ENCODE peak calls at places on chromosome 3, in five cellular contexts. U is left lung, R is stomach, V is sigmoid colon, C is fibroblast of lung. F is an unnamed sample.

GRCh38 chr3:108126348-108126747 is 35.5 kb upstream of the CD47 start:
- DNase-seq in C (no peak), U (no peak), R (no peak), V (no peak), F (no peak)

GRCh38 chr3:105328338-105328730 is 38.4 kb upstream of the ALCAM start:
- DNase-seq in U (no peak), R (no peak), C (no peak), V (no peak), F (no peak)

GRCh38 chr3:101574388-101575156 is 592 bp downstream of the PCNP start:
- DNase-seq in C (peak; percentile 67), R (peak; percentile 50), U (no peak), V (peak; percentile 84), F (peak; percentile 46)

GRCh38 chr3:73600293-73600938 is 24.3 kb downstream of the PDZRN3 start:
- DNase-seq in U (no peak), R (no peak), C (peak; percentile 83), V (no peak), F (no peak)

GRCh38 chr3:194682651-194683310 is 2.9 kb upstream of the FAM43A start:
- DNase-seq in V (peak; percentile 83), U (peak; percentile 79), R (peak; percentile 80), C (peak; percentile 82), F (peak; percentile 88)

GRCh38 chr3:30578479-30578878 is 27.9 kb upstream of the TGFBR2 start:
- DNase-seq in R (no peak), C (peak; percentile 97), U (no peak), V (peak; percentile 77), F (no peak)

GRCh38 chr3:192444096-192444790 is 283.1 kb downstream of the FGF12 start:
- DNase-seq in U (peak; percentile 84), V (peak; percentile 72), R (peak; percentile 67), C (peak; percentile 52), F (peak; percentile 42)

GRCh38 chr3:59451041-59451763 is 401.4 kb upstream of the CFAP20DC start:
- DNase-seq in R (no peak), U (no peak), C (peak; percentile 16), V (no peak), F (no peak)

GRCh38 chr3:64174328-64174727 is 50.9 kb downstream of the PRICKLE2 start:
- DNase-seq in U (no peak), C (no peak), R (no peak), V (no peak), F (no peak)

GRCh38 chr3:75978686-75979085 is 193.3 kb upstream of the ZNF717 start:
- DNase-seq in R (no peak), U (no peak), C (peak; percentile 45), V (no peak), F (no peak)

GRCh38 chr3:170357176-170357919 is at the start of gene SKIL:
- DNase-seq in C (peak; percentile 96), R (peak; percentile 99), U (peak; percentile 99), V (peak; percentile 99), F (peak; percentile 97)

GRCh38 chr3:123155471-123156011 is 46.2 kb upstream of the SEC22A start:
- DNase-seq in U (no peak), V (no peak), C (no peak), R (peak; percentile 89), F (no peak)

GRCh38 chr3:123153821-123154323 is 47.9 kb upstream of the SEC22A start:
- DNase-seq in C (no peak), U (no peak), R (no peak), V (no peak), F (no peak)

GRCh38 chr3:123152656-123153055 is 49.1 kb upstream of the SEC22A start:
- DNase-seq in V (no peak), C (no peak), R (no peak), U (no peak), F (no peak)

GRCh38 chr3:123153124-123153523 is 48.6 kb upstream of the SEC22A start:
- DNase-seq in C (no peak), R (no peak), V (no peak), U (no peak), F (no peak)

GRCh38 chr3:123154346-123154985 is 47.3 kb upstream of the SEC22A start:
- DNase-seq in R (no peak), U (no peak), C (no peak), V (no peak), F (no peak)
- H3K36me3 ChIP-seq in R (peaks cover 69% of the 10 kb centered on the region), U (no peaks in the 10 kb centered on the region), C (peaks cover 23% of the 10 kb centered on the region), V (peaks cover 62% of the 10 kb centered on the region), F (no peaks in the 10 kb centered on the region)

DNA sequence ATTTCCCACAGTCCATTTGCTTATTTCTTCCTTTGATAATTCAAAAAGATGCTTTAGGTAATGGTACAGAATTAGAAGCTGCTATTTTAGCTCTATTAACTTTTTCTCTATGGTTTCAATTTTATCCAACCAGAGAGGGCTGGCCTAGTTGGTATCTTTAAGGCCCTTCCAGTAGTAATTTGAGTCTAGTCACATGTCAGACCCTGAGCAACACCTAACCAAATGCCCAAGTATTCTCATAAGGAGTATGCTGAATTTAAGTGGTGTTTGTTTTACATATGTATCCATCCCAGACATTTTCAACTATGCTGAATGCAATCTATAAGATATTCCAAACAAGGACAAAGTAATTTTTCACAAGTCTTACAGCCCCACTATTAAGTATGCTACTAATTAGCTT is 9.6 kb downstream of the DNAJC19 start:
- DNase-seq in V (no peak), U (no peak), R (no peak), C (no peak), F (no peak)
- H3K36me3 ChIP-seq in V (peaks cover 62% of the 10 kb centered on the region), U (no peaks in the 10 kb centered on the region), R (peaks cover 50% of the 10 kb centered on the region), C (peaks cover 6% of the 10 kb centered on the region), F (no peaks in the 10 kb centered on the region)

GRCh38 chr3:13934813-13935212 is 54.9 kb upstream of the WNT7A start:
- DNase-seq in R (no peak), U (no peak), V (no peak), C (no peak), F (no peak)

GRCh38 chr3:13931172-13931571 is 51.3 kb upstream of the WNT7A start:
- DNase-seq in V (no peak), C (no peak), R (no peak), U (no peak), F (no peak)

GRCh38 chr3:13935494-13936094 is 55.7 kb upstream of the WNT7A start:
- DNase-seq in U (no peak), C (no peak), R (no peak), V (no peak), F (no peak)

GRCh38 chr3:13934315-13934714 is 54.4 kb upstream of the WNT7A start:
- DNase-seq in V (no peak), C (no peak), U (no peak), R (no peak), F (no peak)

DNA sequence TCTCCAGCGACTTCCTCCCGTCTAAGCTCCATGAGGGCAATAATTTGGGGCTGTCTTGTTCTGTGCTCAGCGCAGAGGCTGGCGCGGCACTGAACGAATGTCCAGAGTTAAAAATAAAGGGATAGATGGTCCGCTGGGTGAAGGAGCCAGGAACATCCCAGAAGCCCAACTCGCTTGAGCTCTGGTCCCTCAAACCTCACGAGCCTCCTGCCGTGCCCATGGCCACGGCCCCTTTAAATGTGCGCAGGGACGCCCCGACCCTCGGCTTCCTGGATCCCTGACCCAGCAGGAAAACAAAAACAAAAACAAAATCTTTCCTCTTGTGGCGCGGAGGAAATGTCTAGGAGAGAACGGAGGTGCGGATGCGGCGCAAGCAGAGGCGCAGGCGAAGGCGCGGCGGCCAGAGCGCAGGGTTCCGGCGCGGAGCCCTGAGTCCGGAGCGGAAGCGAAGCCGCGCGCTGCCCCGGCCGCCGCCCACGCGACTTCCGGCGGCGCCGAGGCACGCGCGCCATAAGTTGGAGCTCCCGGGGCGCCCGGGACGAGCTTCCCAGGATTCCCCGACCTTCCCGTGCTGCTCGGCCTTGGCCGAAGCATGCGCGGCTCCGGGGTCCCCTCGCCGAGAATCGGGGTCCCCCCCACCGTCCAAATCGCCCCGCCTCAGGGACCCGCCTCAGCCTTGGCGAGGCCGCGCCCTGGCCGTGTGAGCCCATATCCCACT is 52.9 kb upstream of the WNT7A start:
- DNase-seq in U (no peak), R (no peak), C (no peak), V (no peak), F (no peak)
- H3K36me3 ChIP-seq in U (no peaks in the 10 kb centered on the region), R (no peaks in the 10 kb centered on the region), C (no peaks in the 10 kb centered on the region), V (no peaks in the 10 kb centered on the region), F (no peaks in the 10 kb centered on the region)

GRCh38 chr3:11565072-11565471 is 78.6 kb downstream of the VGLL4 start:
- DNase-seq in U (no peak), R (no peak), V (no peak), C (no peak), F (no peak)
- H3K36me3 ChIP-seq in U (no peaks in the 10 kb centered on the region), R (peaks cover 44% of the 10 kb centered on the region), V (peaks cover 38% of the 10 kb centered on the region), C (peaks cover 22% of the 10 kb centered on the region), F (no peaks in the 10 kb centered on the region)

GRCh38 chr3:58154752-58155449 is 55.9 kb downstream of the DNASE1L3 start:
- DNase-seq in C (no peak), V (no peak), U (no peak), R (no peak), F (no peak)
- H3K36me3 ChIP-seq in C (peaks cover 16% of the 10 kb centered on the region), V (peaks cover 87% of the 10 kb centered on the region), U (no peaks in the 10 kb centered on the region), R (peaks cover 97% of the 10 kb centered on the region), F (peaks cover 11% of the 10 kb centered on the region)

GRCh38 chr3:12918231-12918630 is 76.9 kb upstream of the RPL32 start:
- DNase-seq in U (no peak), V (no peak), C (no peak), R (no peak), F (no peak)

GRCh38 chr3:12910356-12911099 is 69.2 kb upstream of the RPL32 start:
- DNase-seq in V (no peak), R (no peak), U (peak; percentile 50), C (no peak), F (no peak)

GRCh38 chr3:12916159-12916558 is 74.8 kb upstream of the RPL32 start:
- DNase-seq in V (no peak), R (no peak), U (no peak), C (no peak), F (no peak)

GRCh38 chr3:12911881-12912415 is 70.6 kb upstream of the RPL32 start:
- DNase-seq in R (no peak), C (no peak), U (peak; percentile 55), V (no peak), F (no peak)

DNA sequence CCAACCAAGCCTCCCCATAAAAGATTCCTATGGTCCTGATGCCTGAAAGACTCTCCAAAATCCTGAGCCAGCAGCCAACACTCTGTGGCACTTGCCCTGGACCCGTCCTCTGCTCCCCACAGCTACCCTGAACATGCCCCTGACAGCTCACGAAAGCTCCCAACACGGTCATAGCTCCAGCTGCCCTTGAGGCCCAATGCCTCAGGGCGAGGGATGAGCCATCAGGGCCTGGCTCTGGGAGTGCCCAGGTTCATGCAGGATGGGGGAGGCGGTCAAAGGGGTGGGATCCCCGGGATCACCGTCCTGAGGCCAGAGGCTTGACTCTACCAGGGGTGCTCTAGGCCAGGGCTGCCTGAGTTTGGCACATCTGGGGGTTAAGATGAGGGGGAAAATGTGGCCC is 72.7 kb upstream of the RPL32 start:
- DNase-seq in U (peak; percentile 26), V (no peak), R (no peak), C (no peak), F (no peak)
- H3K36me3 ChIP-seq in U (no peaks in the 10 kb centered on the region), V (peaks cover 91% of the 10 kb centered on the region), R (peaks cover 100% of the 10 kb centered on the region), C (peaks cover 7% of the 10 kb centered on the region), F (peaks cover 16% of the 10 kb centered on the region)

GRCh38 chr3:15294914-15295313 is 37.5 kb downstream of the SH3BP5 start:
- DNase-seq in C (peak; percentile 55), U (no peak), R (no peak), V (peak; percentile 72), F (no peak)
- H3K36me3 ChIP-seq in C (no peaks in the 10 kb centered on the region), U (no peaks in the 10 kb centered on the region), R (no peaks in the 10 kb centered on the region), V (no peaks in the 10 kb centered on the region), F (no peaks in the 10 kb centered on the region)